ENCODE peak calls at places on chromosomes 13 and 19, in nine cellular contexts. M, F, E, C, Z, S, J, O and I are unnamed samples.

GRCh38 chr13:75870397-75870801 is 234.3 kb downstream of the LMO7 start:
- DNase-seq in M (peak; percentile 21), F (peak; percentile 13), E (no peak), C (no peak), Z (peak; percentile 33), S (no peak), J (no peak), O (no peak), I (no peak)

GRCh38 chr19:19597809-19598306 is 20.6 kb downstream of the PBX4 start:
- DNase-seq in M (peak; percentile 81), F (no peak), E (no peak), C (no peak), Z (no peak), S (no peak), J (no peak), O (no peak), I (no peak)

GRCh38 chr13:109869312-109870237 is 83.2 kb upstream of the IRS2 start:
- DNase-seq in M (no peak), F (no peak), E (peak; percentile 79), C (peak; percentile 86), Z (no peak), S (no peak), J (peak; percentile 34), O (no peak), I (no peak)

GRCh38 chr13:39897636-39898035 is 242.2 kb downstream of the COG6 start:
- DNase-seq in M (no peak), F (no peak), E (no peak), C (peak; percentile 51), Z (no peak), S (no peak), J (no peak), O (no peak), I (no peak)

GRCh38 chr19:34598217-34599155 is 78.5 kb downstream of the SCGB2B2 start:
- DNase-seq in M (no peak), F (no peak), E (no peak), C (no peak), Z (no peak), S (no peak), J (no peak), O (no peak), I (no peak)

GRCh38 chr19:3250675-3251074 is 26.2 kb downstream of the CELF5 start:
- DNase-seq in M (peak; percentile 24), F (peak; percentile 14), E (no peak), C (no peak), Z (no peak), S (peak; percentile 17), J (no peak), O (peak; percentile 42), I (peak; percentile 17)

GRCh38 chr13:45393941-45394570 is 24.1 kb downstream of the SLC25A30 start:
- DNase-seq in M (peak; percentile 38), F (no peak), E (no peak), C (no peak), Z (peak; percentile 67), S (no peak), J (peak; percentile 45), O (peak; percentile 45), I (peak; percentile 71)

GRCh38 chr13:113153810-113154748 is 4.4 kb upstream of the PROZ start:
- DNase-seq in M (peak; percentile 65), F (peak; percentile 70), E (peak; percentile 83), C (peak; percentile 83), Z (peak; percentile 80), S (peak; percentile 50), J (peak; percentile 29), O (peak; percentile 18), I (peak; percentile 83)

GRCh38 chr13:75787249-75787940 is 151.3 kb downstream of the LMO7 start:
- DNase-seq in M (no peak), F (no peak), E (no peak), C (no peak), Z (no peak), S (no peak), J (peak; percentile 50), O (no peak), I (no peak)

GRCh38 chr19:14059652-14060155 is 2.2 kb downstream of the PALM3 start:
- DNase-seq in M (no peak), F (no peak), E (no peak), C (no peak), Z (no peak), S (no peak), J (no peak), O (no peak), I (peak; percentile 64)
- H3K27me3 ChIP-seq in M (peaks cover 11% of the 10 kb centered on the region), F (peaks cover 2% of the 10 kb centered on the region), E (peaks cover 43% of the 10 kb centered on the region), C (no peaks in the 10 kb centered on the region), Z (peaks cover 23% of the 10 kb centered on the region), S (peaks cover 26% of the 10 kb centered on the region), J (peaks cover 8% of the 10 kb centered on the region), O (no peaks in the 10 kb centered on the region), I (no peaks in the 10 kb centered on the region)

GRCh38 chr13:26759907-26760834 is at the start of gene GPR12:
- DNase-seq in M (no peak), F (no peak), E (no peak), C (no peak), Z (peak; percentile 22), S (no peak), J (no peak), O (no peak), I (no peak)
- H3K27me3 ChIP-seq in M (peaks cover 7% of the 10 kb centered on the region), F (no peaks in the 10 kb centered on the region), E (peaks cover 70% of the 10 kb centered on the region), C (no peaks in the 10 kb centered on the region), Z (peaks cover 100% of the 10 kb centered on the region), S (peaks cover 30% of the 10 kb centered on the region), J (peaks cover 41% of the 10 kb centered on the region), O (peaks cover 72% of the 10 kb centered on the region), I (peaks cover 10% of the 10 kb centered on the region)

GRCh38 chr19:14072535-14073231 is at the start of gene MISP3:
- DNase-seq in M (no peak), F (no peak), E (peak; percentile 62), C (no peak), Z (peak; percentile 59), S (no peak), J (peak; percentile 42), O (no peak), I (peak; percentile 73)

GRCh38 chr19:14070268-14071050 is 2.1 kb upstream of the MISP3 start:
- DNase-seq in M (no peak), F (no peak), E (no peak), C (no peak), Z (no peak), S (no peak), J (no peak), O (no peak), I (no peak)

GRCh38 chr19:14073232-14073924 is 792 bp downstream of the MISP3 start:
- DNase-seq in M (peak; percentile 83), F (peak; percentile 39), E (peak; percentile 83), C (peak; percentile 57), Z (peak; percentile 86), S (no peak), J (peak; percentile 74), O (no peak), I (peak; percentile 54)

GRCh38 chr19:14078406-14078805 is 5.8 kb downstream of the MISP3 start:
- DNase-seq in M (no peak), F (no peak), E (no peak), C (no peak), Z (no peak), S (no peak), J (no peak), O (no peak), I (no peak)

DNA sequence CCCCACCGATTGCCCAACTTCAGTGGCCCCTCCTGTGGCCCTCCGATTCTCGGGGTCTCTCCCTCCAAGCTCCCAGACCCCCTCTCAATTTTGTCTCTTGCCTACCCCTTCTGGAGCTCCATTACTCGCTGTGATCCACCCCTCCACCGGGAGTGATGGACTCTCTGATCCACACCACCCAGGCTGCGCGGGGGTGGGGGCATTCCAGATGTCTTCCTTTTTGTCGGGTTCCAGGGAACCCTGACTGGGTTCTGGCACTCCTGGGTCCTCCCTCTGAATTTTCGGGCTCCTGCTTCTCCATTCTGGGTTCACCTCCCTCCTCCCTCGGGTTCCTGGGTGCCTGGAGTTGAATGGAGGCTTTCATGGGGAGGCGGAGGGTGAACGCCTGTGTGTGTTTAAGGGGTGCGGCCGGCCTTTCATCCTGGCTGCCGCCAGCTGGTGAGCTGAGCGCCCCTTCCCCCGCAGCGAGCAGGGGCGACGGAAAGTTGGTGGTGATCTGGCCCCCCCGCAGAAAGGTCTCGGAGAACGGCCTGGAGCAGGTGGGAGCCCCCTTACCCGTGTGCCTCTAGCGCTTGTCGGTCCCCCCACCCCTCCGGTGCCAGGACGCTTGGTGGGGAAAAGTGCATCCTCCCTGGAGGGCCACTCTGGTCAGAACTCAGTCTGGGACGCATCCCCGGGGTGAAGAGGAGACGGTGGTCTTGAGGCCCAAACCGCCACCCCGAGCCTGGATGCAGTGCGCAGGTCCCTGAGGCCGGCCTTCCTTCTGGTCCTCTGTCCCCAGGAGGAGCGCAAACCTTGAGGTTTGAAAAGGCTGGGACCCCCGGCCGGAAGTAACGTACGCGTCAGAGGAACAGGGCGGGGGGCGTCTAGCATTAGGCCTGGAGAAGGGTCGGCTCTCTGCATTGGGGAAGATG is 1.6 kb downstream of the MISP3 start:
- DNase-seq in M (no peak), F (peak; percentile 23), E (no peak), C (no peak), Z (peak; percentile 15), S (no peak), J (peak; percentile 60), O (no peak), I (no peak)
- H3K27me3 ChIP-seq in M (no peaks in the 10 kb centered on the region), F (no peaks in the 10 kb centered on the region), E (no peaks in the 10 kb centered on the region), C (no peaks in the 10 kb centered on the region), Z (peaks cover 14% of the 10 kb centered on the region), S (peaks cover 2% of the 10 kb centered on the region), J (no peaks in the 10 kb centered on the region), O (no peaks in the 10 kb centered on the region), I (no peaks in the 10 kb centered on the region)

GRCh38 chr19:7865262-7865911 is 8.8 kb downstream of the PRR36 start:
- DNase-seq in M (no peak), F (no peak), E (no peak), C (no peak), Z (no peak), S (no peak), J (no peak), O (no peak), I (no peak)

GRCh38 chr19:7862413-7862951 is 11.7 kb downstream of the PRR36 start:
- DNase-seq in M (peak; percentile 62), F (no peak), E (peak; percentile 61), C (peak; percentile 58), Z (peak; percentile 95), S (no peak), J (no peak), O (peak; percentile 54), I (peak; percentile 78)

GRCh38 chr19:7864719-7865074 is 9.5 kb downstream of the PRR36 start:
- DNase-seq in M (no peak), F (no peak), E (no peak), C (no peak), Z (no peak), S (no peak), J (no peak), O (no peak), I (no peak)

GRCh38 chr19:7863157-7863970 is 10.8 kb downstream of the PRR36 start:
- DNase-seq in M (no peak), F (no peak), E (no peak), C (no peak), Z (peak; percentile 44), S (no peak), J (no peak), O (no peak), I (no peak)

DNA sequence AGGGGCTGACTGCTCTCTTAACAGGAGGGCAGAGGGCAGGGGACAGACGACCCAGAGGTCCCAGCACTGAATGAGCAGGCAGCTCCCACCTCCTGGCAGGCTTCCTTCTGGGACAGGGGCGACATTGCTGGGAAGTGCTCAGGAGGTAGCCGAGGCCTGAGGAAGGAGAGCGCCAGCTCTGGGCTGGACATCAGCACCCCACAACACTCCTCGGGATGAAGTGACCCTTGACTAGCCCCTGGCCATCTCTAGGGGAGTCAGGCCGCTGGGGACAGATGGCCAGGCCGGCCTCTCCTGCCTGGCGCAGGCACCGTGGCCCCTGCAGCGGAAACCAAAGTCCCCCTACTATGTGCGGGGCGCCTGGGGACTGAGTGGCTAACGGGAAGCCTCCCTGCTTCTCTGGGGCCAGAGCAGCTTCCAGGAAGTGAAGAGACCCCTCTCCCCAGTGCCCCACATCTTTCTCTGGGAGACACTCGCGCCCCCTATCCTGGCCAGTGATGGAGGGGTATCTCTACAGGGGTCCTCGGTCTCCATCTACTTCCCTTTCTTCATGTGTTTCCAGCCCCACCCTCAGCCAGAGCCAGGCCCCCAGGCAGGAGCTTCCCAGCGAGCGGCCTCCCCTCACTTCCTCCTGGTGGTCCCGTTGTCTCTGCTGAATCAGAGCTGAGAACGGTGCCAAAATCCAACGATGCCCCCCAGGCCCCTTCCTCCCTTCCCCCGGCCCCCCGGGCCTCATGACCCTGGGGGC is 10.0 kb downstream of the PRR36 start:
- DNase-seq in M (no peak), F (no peak), E (no peak), C (no peak), Z (no peak), S (no peak), J (no peak), O (no peak), I (no peak)
- H3K27me3 ChIP-seq in M (peaks cover 3% of the 10 kb centered on the region), F (no peaks in the 10 kb centered on the region), E (peaks cover 82% of the 10 kb centered on the region), C (no peaks in the 10 kb centered on the region), Z (peaks cover 72% of the 10 kb centered on the region), S (peaks cover 4% of the 10 kb centered on the region), J (no peaks in the 10 kb centered on the region), O (no peaks in the 10 kb centered on the region), I (no peaks in the 10 kb centered on the region)